ENCODE peak calls at places on chromosomes 2 and 18, in five cellular contexts. R, A, H, W and S are unnamed samples.
A peak's percentile ranks its signal among the peaks of the same experiment; 100 is the strongest.

GRCh38 chr18:58148954-58149471 is 105.0 kb downstream of the NEDD4L start:
- DNase-seq in W (no peak), R (no peak), A (no peak), H (no peak), S (no peak)

GRCh38 chr2:236604971-236605734 is 35.5 kb downstream of the ACKR3 start:
- DNase-seq in R (no peak), W (no peak), A (no peak), H (no peak), S (no peak)

GRCh38 chr2:202814226-202814625 is 57.3 kb downstream of the ICA1L start:
- DNase-seq in R (no peak), H (no peak), W (no peak), A (no peak), S (no peak)

GRCh38 chr2:100291152-100291970 is 30.9 kb downstream of the LONRF2 start:
- DNase-seq in A (no peak), R (peak; percentile 85), H (peak; percentile 54), W (peak; percentile 81), S (peak; percentile 76)

GRCh38 chr2:176104338-176105077 is 2.6 kb upstream of the HOXD11 start:
- DNase-seq in H (peak; percentile 35), A (no peak), W (no peak), R (peak; percentile 78), S (no peak)

GRCh38 chr18:78304199-78304826 is 675.3 kb upstream of the SALL3 start:
- DNase-seq in W (no peak), A (no peak), R (no peak), H (no peak), S (no peak)

GRCh38 chr18:77223221-77223639 is 26.4 kb upstream of the GALR1 start:
- DNase-seq in H (no peak), R (no peak), A (no peak), W (no peak), S (no peak)

GRCh38 chr2:205692095-205692494 is 9.8 kb downstream of the NRP2 start:
- DNase-seq in A (no peak), R (no peak), H (no peak), W (no peak), S (no peak)

GRCh38 chr2:59249441-59250330 is 1008.6 kb upstream of the FANCL start:
- DNase-seq in A (no peak), H (no peak), W (no peak), R (no peak), S (no peak)

GRCh38 chr18:58337688-58338087 is 291.2 kb downstream of the ALPK2 start:
- DNase-seq in W (peak; percentile 33), A (no peak), R (no peak), H (no peak), S (no peak)

GRCh38 chr2:58042486-58042970 is 4.1 kb upstream of the VRK2 start:
- DNase-seq in W (no peak), H (no peak), A (no peak), R (no peak), S (no peak)

GRCh38 chr2:33785201-33786106 is 186.4 kb upstream of the FAM98A start:
- DNase-seq in R (no peak), H (no peak), A (no peak), W (no peak), S (no peak)

GRCh38 chr18:29616885-29617284 is 1425.7 kb downstream of the DSC3 start:
- DNase-seq in A (no peak), H (no peak), R (no peak), W (no peak), S (no peak)

GRCh38 chr18:61817086-61817485 is 75.7 kb downstream of the RNF152 start:
- DNase-seq in H (no peak), R (no peak), W (no peak), A (no peak), S (no peak)

GRCh38 chr2:183543731-183544130 is 419.5 kb downstream of the NUP35 start:
- DNase-seq in W (no peak), H (no peak), R (no peak), A (no peak), S (no peak)

GRCh38 chr2:44692821-44693220 is 248.7 kb upstream of the SIX3 start:
- DNase-seq in H (no peak), A (no peak), R (no peak), W (no peak), S (no peak)

GRCh38 chr18:49135871-49136270 is 185.1 kb upstream of the SMAD7 start:
- DNase-seq in H (no peak), W (no peak), A (no peak), R (no peak), S (no peak)

GRCh38 chr2:67733517-67733916 is 329.3 kb downstream of the C1D start:
- DNase-seq in A (no peak), W (no peak), R (no peak), H (no peak), S (no peak)

GRCh38 chr2:122139739-122140138 is 384.3 kb downstream of the TSN start:
- DNase-seq in R (no peak), H (no peak), W (no peak), A (no peak), S (no peak)

GRCh38 chr2:23587330-23587729 is 202.4 kb downstream of the KLHL29 start:
- DNase-seq in W (no peak), R (no peak), A (no peak), H (no peak), S (no peak)

GRCh38 chr2:186848873-186849578 is at the start of gene ZSWIM2:
- DNase-seq in A (peak; percentile 36), H (peak; percentile 69), R (peak; percentile 70), W (peak; percentile 58), S (peak; percentile 76)

GRCh38 chr2:182866461-182867369 is at the start of gene FRZB:
- DNase-seq in W (peak; percentile 81), H (peak; percentile 77), R (peak; percentile 88), A (peak; percentile 73), S (peak; percentile 74)

GRCh38 chr18:9102391-9103216 is at the start of gene NDUFV2:
- DNase-seq in H (peak; percentile 98), R (peak; percentile 98), W (peak; percentile 96), A (peak; percentile 98), S (peak; percentile 92)

GRCh38 chr2:10124538-10125045 is 2.1 kb downstream of the RRM2 start:
- DNase-seq in H (no peak), R (peak; percentile 59), W (peak; percentile 34), A (no peak), S (no peak)
- H3K4me3 ChIP-seq in H (no peak overlapping the region), R (no peak overlapping the region), W (no peak overlapping the region), A (no peak overlapping the region), S (no peak overlapping the region)

DNA sequence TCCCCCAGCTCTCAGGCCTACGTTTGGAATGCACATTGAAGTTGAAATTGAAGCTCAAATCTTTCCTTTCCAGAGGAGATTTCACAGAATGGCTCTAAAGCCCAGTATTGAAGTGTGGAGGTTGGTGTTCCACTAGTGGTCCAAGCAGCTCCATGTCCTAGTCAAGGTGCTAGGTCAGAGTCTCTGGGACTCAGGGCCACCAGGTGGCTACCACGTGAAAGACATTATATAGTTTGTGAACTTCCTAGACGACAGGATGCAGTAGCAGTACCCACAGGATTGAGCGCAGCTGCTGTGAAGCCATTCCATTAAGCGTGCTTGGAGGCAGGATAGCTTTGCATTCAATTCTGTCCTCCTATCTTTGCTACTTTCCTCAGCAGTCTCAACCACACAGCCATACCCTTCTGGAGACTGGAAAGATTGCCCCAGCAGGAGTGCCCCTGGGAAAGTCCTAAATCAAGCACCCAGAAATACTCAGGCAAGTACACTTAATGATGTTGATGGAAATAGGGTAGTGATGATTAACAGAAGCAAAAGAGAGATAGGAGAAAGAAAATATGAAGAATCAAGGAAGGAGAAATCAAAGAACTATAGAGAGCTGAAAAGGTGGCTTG is 4.7 kb upstream of the TGFA start:
- DNase-seq in A (no peak), R (no peak), H (no peak), W (no peak), S (no peak)
- H3K4me3 ChIP-seq in A (no peak overlapping the region), R (no peak overlapping the region), H (no peak overlapping the region), W (no peak overlapping the region), S (no peak overlapping the region)

GRCh38 chr2:42186945-42187632 is 17.9 kb downstream of the EML4 start:
- DNase-seq in H (no peak), R (no peak), W (no peak), A (no peak), S (no peak)

GRCh38 chr2:42184346-42184745 is 15.2 kb downstream of the EML4 start:
- DNase-seq in R (no peak), A (no peak), H (no peak), W (no peak), S (no peak)

GRCh38 chr2:42186378-42186777 is 17.2 kb downstream of the EML4 start:
- DNase-seq in W (no peak), A (no peak), R (no peak), H (no peak), S (no peak)

GRCh38 chr2:42183775-42184174 is 14.6 kb downstream of the EML4 start:
- DNase-seq in R (no peak), H (no peak), W (no peak), A (no peak), S (no peak)

GRCh38 chr2:42185200-42185921 is 16.2 kb downstream of the EML4 start:
- DNase-seq in W (no peak), H (no peak), R (no peak), A (no peak), S (no peak)
- H3K4me3 ChIP-seq in W (no peak overlapping the region), H (peak overlapping the region; percentile 41), R (no peak overlapping the region), A (no peak overlapping the region), S (no peak overlapping the region)

GRCh38 chr2:165239230-165239629 is at the start of gene SCN2A:
- DNase-seq in A (no peak), W (no peak), H (no peak), R (no peak), S (no peak)
- H3K4me3 ChIP-seq in A (no peak within 1 kb of the TSS), W (no peak within 1 kb of the TSS), H (no peak within 1 kb of the TSS), R (no peak within 1 kb of the TSS), S (no peak within 1 kb of the TSS)

DNA sequence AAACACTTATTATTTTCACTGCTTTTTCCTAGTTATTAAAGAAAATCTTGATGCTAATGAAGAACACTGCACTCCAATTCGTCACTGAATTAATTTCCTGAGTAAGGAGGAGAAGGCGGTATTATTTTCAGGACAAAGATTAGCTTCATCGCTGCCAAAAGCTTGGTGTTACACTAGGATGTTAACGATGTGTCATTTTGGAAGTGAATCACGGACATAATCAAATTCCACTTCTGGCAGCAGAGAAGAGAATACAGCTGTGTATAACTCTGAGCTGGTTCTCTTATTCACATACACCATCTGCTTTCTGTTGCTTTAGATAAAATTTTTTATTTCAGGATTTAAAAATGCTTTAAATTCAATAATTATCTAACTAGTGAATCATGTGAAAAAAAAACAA is 74.1 kb downstream of the SCG2 start:
- DNase-seq in A (no peak), W (no peak), H (no peak), R (no peak), S (no peak)
- H3K4me3 ChIP-seq in A (no peak overlapping the region), W (no peak overlapping the region), H (no peak overlapping the region), R (no peak overlapping the region), S (no peak overlapping the region)

GRCh38 chr2:105502625-105503334 is 103.9 kb upstream of the FHL2 start:
- DNase-seq in W (no peak), R (no peak), A (no peak), H (no peak), S (no peak)
- H3K4me3 ChIP-seq in W (no peak overlapping the region), R (no peak overlapping the region), A (no peak overlapping the region), H (no peak overlapping the region), S (no peak overlapping the region)